ENCODE peak calls at places on chromosomes 11 and 22, in seven cellular contexts. Z, O, L, T, M, D and F are unnamed samples.
A peak's percentile ranks its signal among the peaks of the same experiment; 100 is the strongest.

GRCh38 chr11:69238562-69239319 is 55.2 kb upstream of the MYEOV start:
- DNase-seq in Z (no peak), O (no peak), L (no peak), T (no peak), M (no peak), D (no peak), F (no peak)

GRCh38 chr11:101686514-101686913 is 102.7 kb upstream of the TRPC6 start:
- DNase-seq in Z (no peak), O (no peak), L (peak; percentile 79), T (no peak), M (no peak), D (no peak), F (no peak)

GRCh38 chr11:116459644-116460043 is 313.1 kb downstream of the BUD13 start:
- DNase-seq in Z (no peak), O (no peak), L (no peak), T (no peak), M (no peak), D (no peak), F (no peak)

GRCh38 chr22:25472382-25472781 is 92.1 kb upstream of the GRK3 start:
- DNase-seq in Z (no peak), O (no peak), L (no peak), T (no peak), M (no peak), D (no peak), F (no peak)

GRCh38 chr11:6621711-6622211 is 2.5 kb upstream of the TPP1 start:
- DNase-seq in Z (no peak), O (no peak), L (no peak), T (no peak), M (peak; percentile 60), D (no peak), F (no peak)

GRCh38 chr11:64905516-64906313 is 11.3 kb downstream of the ATG2A start:
- DNase-seq in Z (no peak), O (no peak), L (no peak), T (no peak), M (no peak), D (no peak), F (no peak)

GRCh38 chr22:40449676-40450035 is 79.3 kb downstream of the SGSM3 start:
- DNase-seq in Z (no peak), O (no peak), L (peak; percentile 58), T (peak; percentile 14), M (no peak), D (no peak), F (no peak)

GRCh38 chr11:68002575-68002942 is 1.3 kb downstream of the UNC93B1 start:
- DNase-seq in Z (no peak), O (peak; percentile 84), L (no peak), T (no peak), M (no peak), D (no peak), F (no peak)

GRCh38 chr11:31641477-31642062 is 132.0 kb downstream of the ELP4 start:
- DNase-seq in Z (peak; percentile 59), O (peak; percentile 4), L (peak; percentile 57), T (no peak), M (no peak), D (no peak), F (no peak)

GRCh38 chr22:35928273-35928798 is 100.3 kb downstream of the RBFOX2 start:
- DNase-seq in Z (no peak), O (no peak), L (no peak), T (no peak), M (no peak), D (no peak), F (no peak)

GRCh38 chr22:27795053-27795452 is 6.5 kb downstream of the MN1 start:
- DNase-seq in Z (peak; percentile 51), O (no peak), L (no peak), T (no peak), M (no peak), D (peak; percentile 44), F (no peak)

GRCh38 chr11:35811783-35812182 is 132.1 kb upstream of the LDLRAD3 start:
- DNase-seq in Z (no peak), O (no peak), L (no peak), T (no peak), M (no peak), D (no peak), F (no peak)

GRCh38 chr11:35907648-35908431 is 36.0 kb upstream of the LDLRAD3 start:
- DNase-seq in Z (no peak), O (no peak), L (peak; percentile 96), T (peak; percentile 22), M (no peak), D (no peak), F (no peak)

GRCh38 chr11:68081691-68082090 is 39.5 kb downstream of the CHKA start:
- DNase-seq in Z (no peak), O (no peak), L (no peak), T (no peak), M (peak; percentile 78), D (no peak), F (no peak)

GRCh38 chr11:94968334-94968958 is 4.9 kb downstream of the CWC15 start:
- DNase-seq in Z (peak; percentile 8), O (peak; percentile 20), L (peak; percentile 67), T (no peak), M (no peak), D (no peak), F (no peak)

GRCh38 chr11:66283461-66284105 is 5.4 kb downstream of the YIF1A start:
- DNase-seq in Z (no peak), O (no peak), L (no peak), T (no peak), M (peak; percentile 54), D (no peak), F (no peak)
- TF ChIP-seq CTCF in Z (no peak), O (peak; percentile 43), L (no peak), T (no peak), M (no peak), D (no peak), F (peak; percentile 21)

DNA sequence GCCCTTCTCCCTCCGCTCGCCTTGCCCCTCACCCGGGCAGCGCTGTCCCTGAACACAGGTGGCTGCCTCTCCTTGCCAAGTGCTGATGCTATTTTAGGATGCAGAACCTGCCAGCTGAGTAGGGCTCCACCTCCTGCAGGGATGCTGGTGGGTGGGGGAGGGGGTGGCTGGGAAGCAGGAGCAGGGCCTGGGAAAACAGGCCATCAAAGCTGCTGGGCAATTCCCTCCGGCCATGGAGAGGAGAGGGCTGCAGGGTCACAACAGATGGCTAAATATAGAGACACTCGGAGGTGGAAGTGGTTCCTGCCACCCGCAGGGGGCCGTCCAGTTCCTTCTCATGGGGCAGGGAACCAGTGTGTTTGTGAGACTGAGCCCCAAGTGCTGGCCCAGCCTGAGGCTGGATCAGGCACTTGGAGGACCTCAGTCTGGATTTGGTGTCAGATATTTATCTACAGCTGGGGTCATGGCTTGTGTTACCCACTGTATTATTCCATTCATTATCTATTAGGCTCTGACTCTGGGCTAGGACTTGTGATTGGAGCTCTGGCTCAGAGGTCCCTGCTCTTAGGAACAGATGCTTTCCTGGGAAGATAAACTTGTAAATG is 59.6 kb downstream of the LRRC32 start:
- DNase-seq in Z (peak; percentile 94), O (no peak), L (no peak), T (no peak), M (no peak), D (peak; percentile 9), F (no peak)
- TF ChIP-seq CTCF in Z (no peak), O (no peak), L (no peak), T (no peak), M (no peak), D (no peak), F (peak; percentile 38)

GRCh38 chr22:24089951-24090350 is 78.8 kb downstream of the CABIN1 start:
- DNase-seq in Z (no peak), O (no peak), L (no peak), T (no peak), M (no peak), D (no peak), F (peak; percentile 35)

GRCh38 chr22:24088796-24089195 is 77.7 kb downstream of the CABIN1 start:
- DNase-seq in Z (no peak), O (no peak), L (peak; percentile 17), T (no peak), M (no peak), D (no peak), F (no peak)

GRCh38 chr22:24090581-24090980 is 79.5 kb downstream of the CABIN1 start:
- DNase-seq in Z (no peak), O (no peak), L (no peak), T (no peak), M (no peak), D (no peak), F (peak; percentile 59)

GRCh38 chr22:24093855-24094254 is 82.8 kb downstream of the CABIN1 start:
- DNase-seq in Z (no peak), O (no peak), L (no peak), T (no peak), M (peak; percentile 18), D (no peak), F (peak; percentile 29)

DNA sequence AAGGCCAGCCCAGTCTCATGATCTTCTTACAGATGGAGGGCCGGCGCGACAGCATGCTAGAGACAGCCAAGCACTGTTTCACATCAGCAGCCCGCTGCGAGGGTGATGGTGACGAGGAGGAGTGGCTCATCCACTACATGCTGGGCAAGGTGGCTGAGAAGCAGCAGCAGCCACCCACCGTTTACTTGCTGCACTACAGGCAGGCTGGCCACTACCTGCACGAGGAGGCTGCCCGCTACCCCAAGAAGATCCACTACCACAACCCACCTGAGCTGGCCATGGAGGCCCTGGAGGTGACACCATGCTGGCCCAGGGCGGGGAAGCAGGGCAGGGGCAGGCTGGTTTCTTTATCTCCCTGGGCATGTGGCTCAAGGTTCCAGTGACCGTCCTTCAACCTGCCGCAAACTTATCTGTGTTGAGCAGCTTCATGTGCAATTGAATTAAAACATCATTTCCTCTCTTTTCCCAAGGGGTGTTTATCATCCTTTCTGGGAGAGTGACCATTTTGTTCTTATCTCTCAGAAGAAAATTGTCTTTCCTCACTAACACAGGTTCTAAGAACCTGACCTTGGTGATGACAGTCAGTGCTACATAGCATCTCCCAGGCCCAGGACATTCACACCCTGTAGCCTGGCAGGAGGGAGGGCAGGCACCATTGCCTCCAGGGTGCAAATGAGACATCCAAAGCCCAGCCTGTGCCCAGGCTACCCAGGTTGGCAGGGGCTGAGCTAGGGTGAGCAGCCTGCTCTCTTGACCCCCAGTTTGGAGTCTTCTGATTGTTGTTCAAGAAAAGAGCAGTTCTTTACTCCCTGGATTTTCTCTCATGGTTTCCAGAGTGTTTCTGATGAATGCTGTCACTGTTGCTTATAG is 80.7 kb downstream of the CABIN1 start:
- DNase-seq in Z (peak; percentile 33), O (no peak), L (no peak), T (no peak), M (no peak), D (peak; percentile 51), F (peak; percentile 77)
- TF ChIP-seq CTCF in Z (no peak), O (no peak), L (no peak), T (no peak), M (no peak), D (no peak), F (no peak)

GRCh38 chr22:19719055-19719482 is 4.3 kb upstream of the GP1BB start:
- DNase-seq in Z (peak; percentile 72), O (no peak), L (no peak), T (no peak), M (no peak), D (no peak), F (no peak)

GRCh38 chr22:19717181-19717580 is 2.9 kb downstream of the SEPTIN5 start:
- DNase-seq in Z (no peak), O (no peak), L (no peak), T (no peak), M (no peak), D (no peak), F (no peak)

GRCh38 chr22:19717691-19718254 is 3.5 kb downstream of the SEPTIN5 start:
- DNase-seq in Z (peak; percentile 82), O (peak; percentile 68), L (peak; percentile 63), T (no peak), M (peak; percentile 81), D (peak; percentile 59), F (no peak)

GRCh38 chr22:19719488-19720021 is 3.8 kb upstream of the GP1BB start:
- DNase-seq in Z (no peak), O (no peak), L (no peak), T (no peak), M (no peak), D (no peak), F (no peak)

GRCh38 chr22:19718255-19719054 is 4.2 kb downstream of the SEPTIN5 start:
- DNase-seq in Z (no peak), O (no peak), L (no peak), T (no peak), M (no peak), D (no peak), F (no peak)
- TF ChIP-seq CTCF in Z (no peak), O (no peak), L (no peak), T (no peak), M (no peak), D (peak; percentile 28), F (no peak)